ENCODE peak calls at places on chromosome 6, in four cellular contexts. B is omental fat pad, T is GM13977, F is A549. G is an unnamed sample.

GRCh38 chr6:113697642-113698410 is 159.3 kb upstream of the MARCKS start:
- DNase-seq in B (no peak), T (no peak), F (no peak), G (peak)

GRCh38 chr6:109055771-109056235 is 38.8 kb downstream of the SESN1 start:
- DNase-seq in B (no peak), T (no peak), F (no peak), G (peak)

GRCh38 chr6:56377295-56377694 is 129.9 kb upstream of the COL21A1 start:
- DNase-seq in B (no peak), T (no peak), F (no peak), G (no peak)

GRCh38 chr6:153170511-153170910 is 39.4 kb upstream of the RGS17 start:
- DNase-seq in B (no peak), T (no peak), F (peak), G (peak)

GRCh38 chr6:7938562-7939185 is 28.1 kb upstream of the TXNDC5 start:
- DNase-seq in B (no peak), T (no peak), F (no peak), G (no peak)

GRCh38 chr6:44073612-44074382 is 53.5 kb downstream of the MRPL14 start:
- DNase-seq in B (no peak), T (no peak), F (no peak), G (peak)

GRCh38 chr6:110550353-110550752 is 73.9 kb upstream of the SLC22A16 start:
- DNase-seq in B (no peak), T (no peak), F (no peak), G (no peak)

GRCh38 chr6:73710470-73710869 is 14.5 kb downstream of the CD109 start:
- DNase-seq in B (no peak), T (no peak), F (no peak), G (peak)

GRCh38 chr6:161251345-161251744 is 22.5 kb downstream of the AGPAT4 start:
- DNase-seq in B (no peak), T (no peak), F (no peak), G (no peak)

GRCh38 chr6:34953084-34954025 is 64.3 kb downstream of the ANKS1A start:
- DNase-seq in B (no peak), T (no peak), F (peak), G (peak)

GRCh38 chr6:168087436-168088160 is 8.6 kb upstream of the FRMD1 start:
- DNase-seq in B (no peak), T (no peak), F (no peak), G (no peak)

GRCh38 chr6:137823826-137824501 is 43.1 kb upstream of the TNFAIP3 start:
- DNase-seq in B (no peak), T (no peak), F (no peak), G (peak)

GRCh38 chr6:157997893-157998608 is 16.4 kb downstream of the SYNJ2 start:
- DNase-seq in B (no peak), T (no peak), F (no peak), G (no peak)

GRCh38 chr6:87700729-87701675 is 1.0 kb downstream of the AKIRIN2 start:
- DNase-seq in B (no peak), T (peak), F (peak), G (peak)

GRCh38 chr6:142946181-142946923 is 1.4 kb upstream of the HIVEP2 start:
- DNase-seq in B (peak), T (peak), F (peak), G (peak)

GRCh38 chr6:127768745-127769144 is 132.1 kb downstream of the THEMIS start:
- DNase-seq in B (no peak), T (no peak), F (no peak), G (no peak)

GRCh38 chr6:16849280-16850210 is 88.3 kb upstream of the ATXN1 start:
- DNase-seq in B (no peak), T (no peak), F (no peak), G (peak)

GRCh38 chr6:133807531-133807930 is 81.4 kb upstream of the TCF21 start:
- DNase-seq in B (no peak), T (no peak), F (no peak), G (no peak)

GRCh38 chr6:63351995-63352586 is 32.3 kb upstream of the LGSN start:
- DNase-seq in B (no peak), T (peak), F (no peak), G (peak)

GRCh38 chr6:138545621-138545980 is 46.3 kb upstream of the NHSL1 start:
- DNase-seq in B (peak), T (no peak), F (no peak), G (peak)

GRCh38 chr6:4100655-4101054 is 21.7 kb upstream of the FAM217A start:
- DNase-seq in B (no peak), T (no peak), F (no peak), G (no peak)

GRCh38 chr6:35028781-35029180 is 112.4 kb downstream of the TCP11 start:
- DNase-seq in B (no peak), T (no peak), F (no peak), G (no peak)

GRCh38 chr6:122778961-122779671 is 400 bp upstream of the FABP7 start:
- DNase-seq in B (no peak), T (no peak), F (no peak), G (no peak)

GRCh38 chr6:166369741-166370140 is 13.0 kb downstream of the MPC1 start:
- DNase-seq in B (no peak), T (no peak), F (no peak), G (no peak)

GRCh38 chr6:29722773-29723665 is at the start of gene HLA-F:
- DNase-seq in B (peak), T (peak), F (peak), G (peak)

GRCh38 chr6:135182993-135183531 is 2.0 kb downstream of the MYB start:
- DNase-seq in B (no peak), T (peak), F (no peak), G (no peak)

GRCh38 chr6:130981409-130981808 is 81.6 kb downstream of the EPB41L2 start:
- DNase-seq in B (no peak), T (no peak), F (no peak), G (peak)

GRCh38 chr6:88891135-88891845 is 72.1 kb downstream of the RNGTT start:
- DNase-seq in B (no peak), T (no peak), F (no peak), G (no peak)

GRCh38 chr6:111718990-111719389 is 113.3 kb upstream of the TRAF3IP2 start:
- DNase-seq in B (no peak), T (no peak), F (no peak), G (peak)

GRCh38 chr6:118403036-118403435 is 145.1 kb upstream of the PLN start:
- DNase-seq in B (no peak), T (no peak), F (no peak), G (peak)

GRCh38 chr6:51472745-51473483 is 614.5 kb downstream of the PKHD1 start:
- DNase-seq in B (no peak), T (no peak), F (no peak), G (no peak)

GRCh38 chr6:44668976-44669934 is 281.7 kb downstream of the CDC5L start:
- DNase-seq in B (no peak), T (no peak), F (no peak), G (no peak)

DNA sequence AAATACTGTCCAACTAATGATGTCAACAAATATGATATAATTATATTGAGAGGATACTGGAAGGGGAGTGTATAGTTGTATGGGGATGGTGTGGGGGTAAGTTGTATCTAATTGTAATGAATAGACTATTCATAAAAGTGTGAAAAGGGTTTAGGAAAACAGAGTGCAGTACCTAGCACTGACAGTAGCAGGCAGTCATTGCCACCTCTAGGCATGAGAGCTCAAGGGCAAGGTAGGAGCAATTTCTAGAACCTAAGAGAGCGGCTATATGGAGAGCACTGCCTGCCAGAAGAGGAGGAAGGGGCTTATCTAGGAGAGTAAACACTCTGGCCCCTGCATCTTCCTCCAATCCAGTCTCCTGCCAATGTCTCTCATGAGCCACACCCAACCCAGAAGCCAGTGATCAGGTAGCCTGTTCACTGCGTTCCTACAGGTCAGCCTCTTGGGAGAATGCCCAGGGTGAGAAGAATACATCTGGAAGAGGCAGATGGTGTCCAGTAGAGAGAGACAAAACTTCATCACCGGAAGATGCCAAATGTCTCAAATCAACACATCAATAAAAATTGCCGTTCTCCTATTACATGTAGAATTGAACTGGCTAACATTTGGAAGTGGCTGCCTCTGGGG is 200.0 kb downstream of the LY86 start:
- DNase-seq in B (no peak), T (peak), F (no peak), G (no peak)
- TF ChIP-seq CTCF in B (no peak), T (peak), F (peak), G (peak)

GRCh38 chr6:106089981-106090380 is 3.8 kb downstream of the PRDM1 start:
- DNase-seq in B (no peak), T (no peak), F (no peak), G (peak)
- TF ChIP-seq CTCF in B (no peak), T (peak), F (no peak), G (peak)

DNA sequence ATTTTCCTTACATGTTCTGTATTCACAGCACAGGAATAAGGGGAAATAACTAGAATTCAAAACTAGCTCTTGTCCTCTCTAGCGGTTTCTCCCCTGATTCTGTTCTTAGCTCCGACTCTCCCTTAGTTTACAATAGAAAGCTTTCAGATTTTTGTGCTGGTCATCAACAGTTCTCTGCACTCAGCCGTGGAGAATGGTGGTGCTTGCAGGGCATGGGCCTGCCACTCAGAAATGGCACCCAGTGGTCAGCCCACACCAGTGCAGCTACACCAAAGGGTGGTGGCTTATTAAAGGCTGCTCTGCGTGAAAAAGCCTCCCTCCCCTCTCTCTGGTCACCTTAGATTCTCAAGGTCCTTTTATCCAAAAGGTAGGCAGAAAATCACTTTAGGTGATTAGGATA is 123.5 kb downstream of the SASH1 start:
- DNase-seq in B (no peak), T (no peak), F (no peak), G (no peak)
- TF ChIP-seq CTCF in B (no peak), T (no peak), F (no peak), G (peak)

GRCh38 chr6:37221585-37222124 is 35.9 kb upstream of the TBC1D22B start:
- DNase-seq in B (no peak), T (no peak), F (no peak), G (no peak)

GRCh38 chr6:37222125-37222967 is 35.2 kb upstream of the TBC1D22B start:
- DNase-seq in B (no peak), T (peak), F (peak), G (peak)

GRCh38 chr6:37230104-37230503 is 27.5 kb upstream of the TBC1D22B start:
- DNase-seq in B (no peak), T (no peak), F (no peak), G (no peak)

GRCh38 chr6:37222992-37223391 is 34.6 kb upstream of the TBC1D22B start:
- DNase-seq in B (no peak), T (no peak), F (no peak), G (no peak)

DNA sequence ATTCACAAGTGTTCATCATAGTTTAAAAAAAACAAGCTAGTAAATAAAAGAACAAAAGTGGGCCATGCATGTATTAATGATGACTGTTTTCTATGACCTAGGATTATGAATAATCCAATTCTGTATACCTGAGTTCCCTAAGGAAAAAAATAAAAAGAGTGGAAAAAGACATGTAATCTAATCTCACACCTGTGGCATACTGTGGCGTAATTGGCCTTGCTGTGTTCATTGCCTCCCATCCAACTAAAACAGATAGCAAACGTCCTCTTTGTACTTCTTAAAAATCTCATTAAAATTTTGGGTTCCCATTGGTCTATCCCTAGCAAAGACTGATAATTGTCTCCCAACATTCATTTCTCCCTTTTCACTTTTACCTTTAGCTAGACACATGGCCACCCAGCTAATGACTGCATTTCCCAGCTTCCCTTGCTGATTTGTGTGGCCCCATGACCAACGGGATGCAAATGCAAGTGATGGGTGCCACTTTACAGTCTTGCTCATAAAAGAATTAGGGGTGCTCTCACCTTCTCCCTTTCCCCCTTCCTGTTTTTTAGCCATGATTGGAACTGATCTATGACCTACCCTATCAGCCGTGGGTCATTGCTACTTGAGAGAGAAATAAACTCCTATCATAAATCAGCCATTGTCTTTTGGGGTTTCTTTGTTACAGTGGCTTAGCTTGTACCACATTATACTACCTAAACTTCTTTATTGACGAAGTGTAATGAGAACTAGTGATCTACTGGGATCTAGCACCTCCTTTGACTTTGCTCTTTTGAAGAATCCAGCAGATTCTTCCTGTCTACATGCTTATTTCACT is 32.0 kb upstream of the TBC1D22B start:
- DNase-seq in B (no peak), T (no peak), F (no peak), G (no peak)
- TF ChIP-seq CTCF in B (no peak), T (no peak), F (no peak), G (no peak)

DNA sequence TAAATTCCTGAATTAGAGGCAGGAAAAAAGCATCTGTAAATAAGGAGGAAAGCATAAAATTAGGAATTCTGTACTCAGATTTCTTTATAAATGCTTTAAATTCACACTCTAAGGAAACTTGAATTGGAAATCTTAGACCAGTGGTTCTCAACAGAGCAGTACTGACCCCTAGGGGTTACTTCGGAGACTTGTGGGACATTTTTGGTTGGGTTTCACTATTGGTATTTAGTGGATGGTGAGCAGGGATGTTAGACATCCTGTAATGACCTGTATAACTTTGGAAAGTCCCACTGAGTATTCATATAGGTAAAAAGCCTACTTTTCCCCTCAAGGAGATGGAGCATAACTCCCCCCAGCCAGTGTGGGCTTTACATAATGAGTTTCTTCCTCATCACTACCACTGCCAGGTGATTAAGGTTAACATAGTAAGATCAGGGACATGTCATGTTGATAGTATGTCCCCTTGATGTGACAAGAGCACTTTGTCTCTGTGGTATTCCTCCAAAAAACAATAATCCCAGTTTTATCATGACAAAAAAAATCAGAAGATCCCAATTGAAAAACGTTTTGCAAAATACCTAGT is 31.0 kb downstream of the GLO1 start:
- DNase-seq in B (no peak), T (peak), F (peak), G (peak)
- TF ChIP-seq CTCF in B (no peak), T (peak), F (peak), G (peak)

GRCh38 chr6:2713473-2714358 is 37.0 kb downstream of the MYLK4 start:
- DNase-seq in B (no peak), T (no peak), F (no peak), G (no peak)
- TF ChIP-seq CTCF in B (no peak), T (no peak), F (no peak), G (peak)

GRCh38 chr6:83057705-83058321 is 7.8 kb downstream of the UBE3D start:
- DNase-seq in B (no peak), T (peak), F (peak), G (peak)
- TF ChIP-seq CTCF in B (no peak), T (peak), F (peak), G (peak)